ENCODE peak calls at places on chromosomes 13 and 19, in four cellular contexts. B is lower leg skin, T is pancreas, I is astrocyte of the spinal cord. F is an unnamed sample.

GRCh38 chr19:35123573-35123972 is 8.0 kb downstream of the FXYD3 start:
- DNase-seq in B (peak), T (no peak), I (no peak), F (no peak)

GRCh38 chr19:36041831-36042230 is 9.2 kb upstream of the CLIP3 start:
- DNase-seq in B (no peak), T (no peak), I (peak), F (no peak)

GRCh38 chr19:55083004-55083850 is 7.6 kb downstream of the EPS8L1 start:
- DNase-seq in B (no peak), T (no peak), I (no peak), F (no peak)

GRCh38 chr13:75995966-75996365 is 359.8 kb downstream of the LMO7 start:
- DNase-seq in B (no peak), T (no peak), I (no peak), F (no peak)

GRCh38 chr19:33407140-33407551 is 33.6 kb downstream of the CEBPG start:
- DNase-seq in B (no peak), T (no peak), I (no peak), F (no peak)

GRCh38 chr13:20567881-20568528 is 1.0 kb downstream of the IFT88 start:
- DNase-seq in B (no peak), T (no peak), I (peak), F (no peak)

GRCh38 chr13:41130356-41130755 is 2.2 kb downstream of the KBTBD6 start:
- DNase-seq in B (no peak), T (no peak), I (no peak), F (no peak)

GRCh38 chr19:7863157-7863970 is 10.8 kb downstream of the PRR36 start:
- DNase-seq in B (no peak), T (no peak), I (no peak), F (peak)

GRCh38 chr13:37338721-37339120 is 233.3 kb upstream of the CSNK1A1L start:
- DNase-seq in B (no peak), T (no peak), I (no peak), F (no peak)

GRCh38 chr19:15025237-15025636 is 24.0 kb upstream of the CASP14 start:
- DNase-seq in B (no peak), T (peak), I (no peak), F (no peak)

DNA sequence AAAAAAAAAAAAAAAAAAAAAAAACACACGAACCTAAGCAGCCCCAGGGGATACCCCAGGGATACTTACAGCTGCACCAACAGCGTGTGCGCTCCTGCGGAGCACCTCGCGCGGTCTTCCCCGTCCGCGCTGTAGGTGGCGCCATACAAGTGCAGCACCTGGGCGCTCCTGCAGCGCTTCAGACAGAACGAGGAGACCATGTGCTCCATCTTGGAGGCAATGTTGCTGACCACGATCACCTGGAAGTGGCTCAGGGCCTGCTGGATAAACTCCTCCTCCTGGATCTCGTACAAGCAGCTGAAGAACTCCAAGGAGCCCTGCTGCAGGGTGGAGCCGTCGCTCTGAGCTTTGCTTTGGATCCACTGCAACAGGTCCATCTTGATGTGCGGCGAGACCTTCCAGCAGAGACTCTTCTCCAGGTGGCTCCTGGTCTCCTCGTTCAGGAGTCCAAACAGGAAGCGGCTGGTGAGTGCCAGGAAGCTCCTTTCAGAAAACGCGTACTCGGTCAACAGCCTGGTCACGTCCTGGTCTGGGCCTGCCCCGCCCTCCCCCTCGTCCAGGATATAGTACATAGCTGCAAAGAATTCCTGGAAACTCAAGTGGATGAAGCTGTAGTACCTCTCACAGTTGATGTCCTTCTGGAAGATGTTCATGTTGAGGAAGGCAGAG is 14.5 kb downstream of the NLRP12 start:
- DNase-seq in B (no peak), T (no peak), I (no peak), F (peak)
- TF ChIP-seq CTCF in B (no peak), T (no peak), I (peak), F (peak)

GRCh38 chr19:48636859-48637448 is at the start of gene DBP:
- DNase-seq in B (no peak), T (no peak), I (no peak), F (peak)
- TF ChIP-seq CTCF in B (no peak), T (no peak), I (peak), F (no peak)

GRCh38 chr19:3969435-3970312 is 1.2 kb downstream of the DAPK3 start:
- DNase-seq in B (peak), T (no peak), I (peak), F (peak)
- TF ChIP-seq CTCF in B (no peak), T (no peak), I (peak), F (no peak)

GRCh38 chr19:12800344-12800732 is 1.3 kb downstream of the PRDX2 start:
- DNase-seq in B (no peak), T (no peak), I (no peak), F (no peak)

GRCh38 chr19:12801466-12802266 is at the start of the genes PRDX2 and THSD8:
- DNase-seq in B (peak), T (peak), I (peak), F (peak)

GRCh38 chr19:12802267-12803106 is 618 bp downstream of the THSD8 start:
- DNase-seq in B (no peak), T (peak), I (no peak), F (no peak)

GRCh38 chr19:12799723-12800343 is 1.8 kb downstream of the PRDX2 start:
- DNase-seq in B (no peak), T (no peak), I (no peak), F (no peak)

GRCh38 chr19:12800873-12801465 is 631 bp downstream of the PRDX2 start:
- DNase-seq in B (no peak), T (peak), I (no peak), F (peak)
- TF ChIP-seq CTCF in B (no peak), T (no peak), I (no peak), F (no peak)

DNA sequence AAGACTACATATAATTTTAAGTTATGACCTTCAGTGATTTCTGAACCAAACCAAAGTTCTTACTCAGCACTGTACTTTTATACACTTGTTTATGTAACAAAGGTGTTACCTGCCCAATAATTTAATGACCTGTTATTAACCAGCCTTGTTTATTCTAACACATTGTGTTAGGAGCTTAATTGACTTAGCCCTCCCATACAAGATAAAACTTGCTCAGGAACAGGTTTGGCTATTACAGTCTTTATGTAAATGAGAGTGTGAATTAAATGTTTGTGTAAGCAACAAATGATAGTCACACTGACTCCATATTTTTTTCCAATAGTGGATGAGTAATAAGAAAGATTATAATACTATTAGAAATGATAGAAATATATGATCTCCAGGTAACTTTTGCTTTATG is 51.8 kb upstream of the MYCBP2 start:
- DNase-seq in B (no peak), T (no peak), I (no peak), F (no peak)
- TF ChIP-seq CTCF in B (no peak), T (no peak), I (no peak), F (no peak)

DNA sequence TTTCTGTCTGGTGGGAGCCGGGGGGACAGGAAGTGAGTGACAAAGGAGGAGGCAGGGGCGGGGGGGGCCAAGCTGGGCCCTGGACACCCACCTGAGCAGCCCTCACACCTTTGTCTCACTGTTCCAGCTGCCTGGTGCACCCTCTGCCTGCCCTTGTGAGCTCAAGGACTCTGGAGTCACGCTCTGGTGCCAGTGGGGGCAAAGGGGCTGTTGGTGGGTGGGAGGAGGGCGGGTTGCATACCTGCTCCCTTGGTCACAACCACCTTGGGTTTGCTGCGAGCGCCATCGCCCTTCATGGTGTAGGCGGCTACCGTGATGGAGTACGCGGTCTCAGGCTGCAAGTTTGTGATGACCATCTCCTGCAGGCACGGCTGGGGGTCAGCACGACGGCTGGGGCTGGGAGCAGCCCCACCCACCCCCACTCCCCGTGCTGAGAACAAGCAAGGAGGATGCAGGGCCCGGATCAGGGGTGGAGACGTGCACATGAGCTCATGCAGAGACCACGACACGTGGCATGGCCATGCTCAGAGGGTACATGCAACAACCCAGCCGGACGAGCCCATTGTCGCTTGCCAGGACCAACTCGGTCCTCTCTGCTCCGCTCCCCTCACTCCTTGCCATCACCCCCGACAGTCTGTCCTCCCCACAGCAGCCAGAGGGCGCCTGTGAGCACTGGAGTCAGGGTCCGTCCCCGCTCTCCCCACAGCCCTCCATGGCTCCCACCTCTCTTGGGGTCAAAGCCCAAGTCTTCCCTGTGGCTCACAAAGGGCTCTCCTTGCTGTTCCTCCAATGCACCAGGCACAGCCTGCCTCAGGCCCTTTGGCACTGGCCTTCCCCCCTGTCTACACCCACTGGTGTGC is 114.9 kb downstream of the PTPRS start:
- DNase-seq in B (no peak), T (no peak), I (no peak), F (peak)
- TF ChIP-seq CTCF in B (no peak), T (peak), I (peak), F (peak)

DNA sequence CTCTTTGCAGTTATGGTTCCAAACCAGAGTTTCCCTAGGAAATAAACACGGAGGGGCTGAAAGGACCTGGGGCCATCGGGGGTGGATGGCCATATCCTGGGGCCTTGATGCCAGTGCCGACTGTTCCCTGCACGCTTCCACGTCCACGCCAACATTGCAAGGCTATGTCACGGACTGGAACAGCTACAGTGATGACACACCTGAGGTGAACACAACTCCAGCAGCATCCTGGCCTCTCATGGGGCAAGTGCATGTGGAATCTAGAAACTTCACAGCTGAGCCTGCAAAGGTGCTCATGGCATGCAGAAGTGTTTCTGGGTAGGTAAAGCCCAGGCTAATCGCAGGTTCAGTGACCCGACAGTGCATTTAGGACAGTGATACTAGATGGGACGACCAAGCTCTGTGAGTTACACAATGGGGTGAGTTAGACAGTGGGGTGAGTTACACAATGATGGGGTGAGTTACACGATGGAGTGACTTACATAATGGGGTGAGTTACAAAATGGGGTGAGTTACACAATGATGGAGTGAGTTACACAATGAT is 52.0 kb upstream of the GAS6 start:
- DNase-seq in B (no peak), T (no peak), I (no peak), F (no peak)
- TF ChIP-seq CTCF in B (no peak), T (no peak), I (no peak), F (no peak)

GRCh38 chr19:52653161-52653560 is 15.0 kb upstream of the ZNF83 start:
- DNase-seq in B (no peak), T (no peak), I (no peak), F (no peak)
- TF ChIP-seq CTCF in B (no peak), T (no peak), I (no peak), F (no peak)

GRCh38 chr13:23087884-23088283 is 92.9 kb upstream of the SGCG start:
- DNase-seq in B (no peak), T (no peak), I (peak), F (peak)
- TF ChIP-seq CTCF in B (no peak), T (peak), I (peak), F (peak)

GRCh38 chr13:47463002-47463401 is 538.1 kb downstream of the SUCLA2 start:
- DNase-seq in B (no peak), T (no peak), I (no peak), F (no peak)

GRCh38 chr13:47455581-47455980 is 545.5 kb downstream of the SUCLA2 start:
- DNase-seq in B (no peak), T (no peak), I (no peak), F (no peak)

GRCh38 chr13:47463726-47464125 is 537.3 kb downstream of the SUCLA2 start:
- DNase-seq in B (no peak), T (no peak), I (peak), F (peak)

GRCh38 chr13:47457631-47458030 is 543.4 kb downstream of the SUCLA2 start:
- DNase-seq in B (no peak), T (no peak), I (no peak), F (no peak)

GRCh38 chr13:47459512-47459911 is 541.6 kb downstream of the SUCLA2 start:
- DNase-seq in B (no peak), T (no peak), I (peak), F (no peak)
- TF ChIP-seq CTCF in B (no peak), T (no peak), I (peak), F (no peak)

F was measured in glutamatergic neuron.